ENCODE peak calls at places on chromosome 15, in four cellular contexts. A is K562, O is GM12878, S is GM12891. T is an unnamed sample.

GRCh38 chr15:51155906-51156305 is 61.2 kb upstream of the TNFAIP8L3 start:
- DNase-seq in A (no peak), O (no peak), S (no peak), T (no peak)

GRCh38 chr15:22927761-22928160 is 52.4 kb downstream of the CYFIP1 start:
- DNase-seq in A (no peak), O (no peak), S (no peak), T (no peak)

GRCh38 chr15:57340673-57341259 is 35.5 kb upstream of the CGNL1 start:
- DNase-seq in A (peak; percentile 72), O (peak; percentile 15), S (peak; percentile 43), T (no peak)

GRCh38 chr15:57740048-57740447 is 33.5 kb downstream of the POLR2M start:
- DNase-seq in A (no peak), O (no peak), S (no peak), T (no peak)

GRCh38 chr15:57375827-57376694 is at the start of gene CGNL1:
- DNase-seq in A (no peak), O (no peak), S (no peak), T (no peak)

GRCh38 chr15:73867956-73868355 is 5.4 kb upstream of the TBC1D21 start:
- DNase-seq in A (no peak), O (no peak), S (no peak), T (no peak)

GRCh38 chr15:88954431-88955277 is 41.5 kb upstream of the MFGE8 start:
- DNase-seq in A (no peak), O (no peak), S (no peak), T (no peak)

GRCh38 chr15:89499156-89499555 is 2.8 kb upstream of the RHCG start:
- DNase-seq in A (no peak), O (no peak), S (no peak), T (no peak)

GRCh38 chr15:85770722-85771041 is 24.0 kb downstream of the KLHL25 start:
- DNase-seq in A (no peak), O (no peak), S (no peak), T (no peak)

GRCh38 chr15:22253676-22254408 is 173.5 kb downstream of the OR4M2 start:
- DNase-seq in A (no peak), O (peak; percentile 9), S (no peak), T (no peak)

GRCh38 chr15:62457100-62457499 is 292.0 kb upstream of the C2CD4B start:
- DNase-seq in A (no peak), O (no peak), S (no peak), T (no peak)

GRCh38 chr15:47750030-47750739 is 32.9 kb downstream of the SEMA6D start:
- DNase-seq in A (no peak), O (no peak), S (no peak), T (no peak)

GRCh38 chr15:31316135-31316795 is 10.4 kb upstream of the KLF13 start:
- DNase-seq in A (no peak), O (no peak), S (no peak), T (no peak)

GRCh38 chr15:29827421-29827820 is 5.2 kb upstream of the TJP1 start:
- DNase-seq in A (no peak), O (no peak), S (no peak), T (no peak)

GRCh38 chr15:62584301-62585235 is 419.5 kb upstream of the C2CD4B start:
- DNase-seq in A (no peak), O (no peak), S (no peak), T (no peak)

GRCh38 chr15:28107111-28107893 is 8.2 kb upstream of the OCA2 start:
- DNase-seq in A (no peak), O (no peak), S (peak; percentile 45), T (no peak)

GRCh38 chr15:62568004-62568403 is 402.9 kb upstream of the C2CD4B start:
- DNase-seq in A (no peak), O (no peak), S (no peak), T (no peak)

GRCh38 chr15:88454867-88455810 is 12.0 kb downstream of the MRPL46 start:
- DNase-seq in A (peak; percentile 64), O (no peak), S (no peak), T (peak; percentile 64)

GRCh38 chr15:85756411-85757072 is 38.2 kb downstream of the KLHL25 start:
- DNase-seq in A (no peak), O (no peak), S (no peak), T (peak; percentile 70)

GRCh38 chr15:95832655-95833054 is 497.8 kb upstream of the NR2F2 start:
- DNase-seq in A (no peak), O (no peak), S (no peak), T (no peak)

GRCh38 chr15:47820780-47821319 is 103.5 kb downstream of the SEMA6D start:
- DNase-seq in A (no peak), O (no peak), S (no peak), T (no peak)

GRCh38 chr15:62901916-62902554 is 140.5 kb upstream of the TPM1 start:
- DNase-seq in A (no peak), O (no peak), S (no peak), T (no peak)

GRCh38 chr15:65829150-65829764 is 37.2 kb upstream of the DENND4A start:
- DNase-seq in A (peak; percentile 52), O (no peak), S (no peak), T (no peak)

GRCh38 chr15:63188247-63188936 is 1.0 kb upstream of the RAB8B start:
- DNase-seq in A (no peak), O (no peak), S (no peak), T (no peak)

GRCh38 chr15:29968099-29968892 is 114.5 kb upstream of the GOLGA8J start:
- DNase-seq in A (no peak), O (no peak), S (no peak), T (peak; percentile 0)

GRCh38 chr15:64422697-64423096 is 35.1 kb downstream of the TRIP4 start:
- DNase-seq in A (no peak), O (no peak), S (no peak), T (no peak)

GRCh38 chr15:57867970-57868791 is 161.7 kb downstream of the POLR2M start:
- DNase-seq in A (no peak), O (no peak), S (no peak), T (peak; percentile 3)

GRCh38 chr15:42996871-42997270 is 76.3 kb upstream of the TTBK2 start:
- DNase-seq in A (no peak), O (no peak), S (no peak), T (no peak)

GRCh38 chr15:69480932-69481331 is 28.3 kb downstream of the RPLP1 start:
- DNase-seq in A (no peak), O (no peak), S (no peak), T (no peak)

GRCh38 chr15:82539690-82540054 is 585 bp downstream of the RPS17 start:
- DNase-seq in A (peak; percentile 35), O (no peak), S (no peak), T (no peak)

GRCh38 chr15:58222698-58223097 is 84.5 kb downstream of the AQP9 start:
- DNase-seq in A (peak; percentile 35), O (no peak), S (no peak), T (no peak)

GRCh38 chr15:61034793-61035710 is 194.1 kb downstream of the RORA start:
- DNase-seq in A (no peak), O (no peak), S (no peak), T (no peak)

GRCh38 chr15:100879461-100880138 is at the start of gene ALDH1A3:
- DNase-seq in A (no peak), O (no peak), S (peak; percentile 50), T (peak; percentile 33)

GRCh38 chr15:45637552-45638033 is 2.8 kb downstream of the SQOR start:
- DNase-seq in A (peak; percentile 10), O (peak; percentile 85), S (peak; percentile 53), T (peak; percentile 62)

GRCh38 chr15:73065114-73065513 is 12.9 kb downstream of the NEO1 start:
- DNase-seq in A (no peak), O (no peak), S (no peak), T (no peak)

GRCh38 chr15:27119695-27120266 is 148.8 kb downstream of the GABRG3 start:
- DNase-seq in A (peak; percentile 52), O (no peak), S (no peak), T (no peak)

GRCh38 chr15:52071570-52071969 is 41.0 kb downstream of the BCL2L10 start:
- DNase-seq in A (no peak), O (no peak), S (no peak), T (no peak)

GRCh38 chr15:22956257-22956979 is 23.8 kb downstream of the CYFIP1 start:
- DNase-seq in A (no peak), O (no peak), S (no peak), T (no peak)

GRCh38 chr15:40241305-40242215 is 2.7 kb downstream of the PAK6 start:
- DNase-seq in A (no peak), O (no peak), S (no peak), T (no peak)
- TF ChIP-seq SPI1 in A (no peak), O (no peak), S (no peak), T (no peak)

GRCh38 chr15:71129660-71130059 is 14.4 kb downstream of the THSD4 start:
- DNase-seq in A (no peak), O (no peak), S (no peak), T (no peak)

GRCh38 chr15:71131601-71132357 is 16.5 kb downstream of the THSD4 start:
- DNase-seq in A (no peak), O (no peak), S (no peak), T (no peak)

GRCh38 chr15:71125831-71126453 is 10.7 kb downstream of the THSD4 start:
- DNase-seq in A (peak; percentile 23), O (no peak), S (no peak), T (no peak)

GRCh38 chr15:71127083-71127482 is 11.8 kb downstream of the THSD4 start:
- DNase-seq in A (no peak), O (no peak), S (no peak), T (no peak)

GRCh38 chr15:71128939-71129562 is 13.8 kb downstream of the THSD4 start:
- DNase-seq in A (no peak), O (no peak), S (no peak), T (no peak)
- TF ChIP-seq SPI1 in A (no peak), O (no peak), S (no peak), T (no peak)

GRCh38 chr15:56244811-56245576 is 1.3 kb upstream of the RFX7 start:
- DNase-seq in A (peak; percentile 58), O (no peak), S (no peak), T (peak; percentile 23)
- TF ChIP-seq SPI1 in A (no peak), O (peak; percentile 18), S (no peak), T (no peak)

GRCh38 chr15:48851956-48852355 is 26.0 kb upstream of the EID1 start:
- DNase-seq in A (peak; percentile 61), O (no peak), S (no peak), T (no peak)

GRCh38 chr15:48856947-48857346 is 21.0 kb upstream of the EID1 start:
- DNase-seq in A (no peak), O (no peak), S (no peak), T (no peak)

GRCh38 chr15:48859426-48859825 is 18.5 kb upstream of the EID1 start:
- DNase-seq in A (no peak), O (no peak), S (no peak), T (no peak)

GRCh38 chr15:48858401-48858800 is 19.5 kb upstream of the EID1 start:
- DNase-seq in A (peak; percentile 76), O (no peak), S (no peak), T (no peak)

GRCh38 chr15:48855501-48856440 is 22.2 kb upstream of the EID1 start:
- DNase-seq in A (peak; percentile 65), O (no peak), S (no peak), T (no peak)
- TF ChIP-seq SPI1 in A (peak; percentile 8), O (no peak), S (no peak), T (no peak)